ENCODE peak calls at places on chromosome 2, in four cellular contexts. One of them, this sample, is unnamed.

GRCh38 chr2:39434233-39434897 is 2.7 kb downstream of the MAP4K3 start:
- DNase-seq in endothelial cell: no peak
- DNase-seq in heart left ventricle: no peak
- DNase-seq in germinal center: no peak
- DNase-seq in this sample: no peak

GRCh38 chr2:192500550-192501200 is 305.9 kb upstream of the TMEFF2 start:
- DNase-seq in endothelial cell: no peak
- DNase-seq in heart left ventricle: no peak
- DNase-seq in germinal center: no peak
- DNase-seq in this sample: no peak

GRCh38 chr2:140893685-140894084 is 1237.1 kb downstream of the LRP1B start:
- DNase-seq in endothelial cell: no peak
- DNase-seq in heart left ventricle: no peak
- DNase-seq in germinal center: no peak
- DNase-seq in this sample: no peak

GRCh38 chr2:23541453-23542334 is 156.7 kb downstream of the KLHL29 start:
- DNase-seq in endothelial cell: no peak
- DNase-seq in heart left ventricle: no peak
- DNase-seq in germinal center: no peak
- DNase-seq in this sample: no peak

GRCh38 chr2:3666613-3666975 is 8.6 kb downstream of the ALLC start:
- DNase-seq in endothelial cell: no peak
- DNase-seq in heart left ventricle: no peak
- DNase-seq in germinal center: no peak
- DNase-seq in this sample: no peak

GRCh38 chr2:47013383-47013782 is 97.8 kb upstream of the MCFD2 start:
- DNase-seq in endothelial cell: no peak
- DNase-seq in heart left ventricle: peak; percentile 42
- DNase-seq in germinal center: no peak
- DNase-seq in this sample: no peak

GRCh38 chr2:10038123-10038522 is 5.2 kb upstream of the KLF11 start:
- DNase-seq in endothelial cell: no peak
- DNase-seq in heart left ventricle: peak; percentile 48
- DNase-seq in germinal center: no peak
- DNase-seq in this sample: no peak

GRCh38 chr2:40224321-40224720 is 227.6 kb downstream of the SLC8A1 start:
- DNase-seq in endothelial cell: no peak
- DNase-seq in heart left ventricle: no peak
- DNase-seq in germinal center: no peak
- DNase-seq in this sample: no peak

GRCh38 chr2:97845818-97846217 is 132.4 kb downstream of the ZAP70 start:
- DNase-seq in endothelial cell: no peak
- DNase-seq in heart left ventricle: no peak
- DNase-seq in germinal center: no peak
- DNase-seq in this sample: no peak

GRCh38 chr2:181165199-181165868 is 184.9 kb downstream of the UBE2E3 start:
- DNase-seq in endothelial cell: no peak
- DNase-seq in heart left ventricle: no peak
- DNase-seq in germinal center: peak; percentile 20
- DNase-seq in this sample: no peak

GRCh38 chr2:236286866-236287545 is 22.8 kb upstream of the ASB18 start:
- DNase-seq in endothelial cell: no peak
- DNase-seq in heart left ventricle: no peak
- DNase-seq in germinal center: no peak
- DNase-seq in this sample: no peak

GRCh38 chr2:72859831-72860262 is 27.4 kb upstream of the SPR start:
- DNase-seq in endothelial cell: peak; percentile 65
- DNase-seq in heart left ventricle: no peak
- DNase-seq in germinal center: peak; percentile 51
- DNase-seq in this sample: peak; percentile 78

GRCh38 chr2:131027566-131028528 is 65.4 kb downstream of the FAM168B start:
- DNase-seq in endothelial cell: no peak
- DNase-seq in heart left ventricle: no peak
- DNase-seq in germinal center: no peak
- DNase-seq in this sample: no peak

GRCh38 chr2:99725810-99726209 is 236.0 kb upstream of the REV1 start:
- DNase-seq in endothelial cell: no peak
- DNase-seq in heart left ventricle: no peak
- DNase-seq in germinal center: no peak
- DNase-seq in this sample: no peak